ENCODE peak calls at places on chromosome 6, in four cellular contexts. One of them, this sample, is unnamed.

GRCh38 chr6:14726816-14727493 is 518.9 kb upstream of the JARID2 start:
- DNase-seq in GM23338: no peak
- DNase-seq in GM23248: no peak
- DNase-seq in astrocyte: peak; percentile 22
- DNase-seq in this sample: no peak

GRCh38 chr6:3159805-3160781 is 2.7 kb upstream of the TUBB2A start:
- DNase-seq in GM23338: peak; percentile 28
- DNase-seq in GM23248: no peak
- DNase-seq in astrocyte: peak; percentile 78
- DNase-seq in this sample: peak; percentile 49

GRCh38 chr6:16136086-16136485 is 7.2 kb downstream of the MYLIP start:
- DNase-seq in GM23338: no peak
- DNase-seq in GM23248: no peak
- DNase-seq in astrocyte: no peak
- DNase-seq in this sample: no peak

GRCh38 chr6:111072801-111073360 is 14.4 kb upstream of the SLC16A10 start:
- DNase-seq in GM23338: no peak
- DNase-seq in GM23248: no peak
- DNase-seq in astrocyte: no peak
- DNase-seq in this sample: no peak

GRCh38 chr6:14681699-14682487 is 564.0 kb upstream of the JARID2 start:
- DNase-seq in GM23338: no peak
- DNase-seq in GM23248: no peak
- DNase-seq in astrocyte: peak; percentile 79
- DNase-seq in this sample: no peak

GRCh38 chr6:232896-233640 is 59.2 kb upstream of the DUSP22 start:
- DNase-seq in GM23338: no peak
- DNase-seq in GM23248: no peak
- DNase-seq in astrocyte: no peak
- DNase-seq in this sample: no peak

GRCh38 chr6:44062771-44063560 is 64.3 kb downstream of the MRPL14 start:
- DNase-seq in GM23338: peak; percentile 89
- DNase-seq in GM23248: no peak
- DNase-seq in astrocyte: no peak
- DNase-seq in this sample: no peak

GRCh38 chr6:30884521-30885480 is 482 bp downstream of the DDR1 start:
- DNase-seq in GM23338: peak; percentile 81
- DNase-seq in GM23248: peak; percentile 75
- DNase-seq in astrocyte: peak; percentile 9
- DNase-seq in this sample: no peak

GRCh38 chr6:132011582-132011981 is 60.4 kb upstream of the CCN2 start:
- DNase-seq in GM23338: no peak
- DNase-seq in GM23248: peak; percentile 45
- DNase-seq in astrocyte: peak; percentile 17
- DNase-seq in this sample: no peak

GRCh38 chr6:44128020-44128917 is 915 bp downstream of the TMEM63B start:
- DNase-seq in GM23338: peak; percentile 66
- DNase-seq in GM23248: peak; percentile 80
- DNase-seq in astrocyte: no peak
- DNase-seq in this sample: no peak

GRCh38 chr6:3355358-3356055 is 96.8 kb downstream of the PSMG4 start:
- DNase-seq in GM23338: peak; percentile 38
- DNase-seq in GM23248: peak; percentile 65
- DNase-seq in astrocyte: no peak
- DNase-seq in this sample: no peak

GRCh38 chr6:112443666-112444065 is 96.5 kb downstream of the RFPL4B start:
- DNase-seq in GM23338: no peak
- DNase-seq in GM23248: peak; percentile 83
- DNase-seq in astrocyte: peak; percentile 33
- DNase-seq in this sample: no peak

GRCh38 chr6:129749749-129750120 is 39.8 kb upstream of the ARHGAP18 start:
- DNase-seq in GM23338: no peak
- DNase-seq in GM23248: peak; percentile 73
- DNase-seq in astrocyte: peak; percentile 81
- DNase-seq in this sample: peak; percentile 46
- H2AFZ ChIP-seq in GM23338: no peak overlapping the region
- H2AFZ ChIP-seq in GM23248: peak overlapping the region; percentile 7
- H2AFZ ChIP-seq in astrocyte: no peak overlapping the region
- H2AFZ ChIP-seq in this sample: no peak overlapping the region

DNA sequence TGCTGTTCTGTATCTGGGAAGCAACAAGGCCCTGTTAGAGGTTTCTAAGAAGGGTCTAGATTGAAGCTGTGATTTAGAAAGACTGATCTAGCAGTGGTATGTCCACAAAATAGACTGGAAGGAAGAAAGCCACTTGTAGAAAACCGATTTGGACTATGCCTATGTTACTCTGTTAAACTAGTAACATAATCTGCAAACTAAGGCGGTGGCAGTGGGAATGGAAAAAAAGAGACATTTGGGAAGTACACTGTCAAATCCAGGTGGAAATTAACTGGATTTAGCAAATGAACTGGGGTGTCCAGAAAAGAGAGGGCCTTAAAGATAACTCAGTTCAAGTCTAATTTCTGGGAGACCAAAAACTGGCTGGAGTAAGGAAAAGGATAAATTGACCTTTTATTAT is 11.6 kb downstream of the ILRUN start:
- DNase-seq in GM23338: no peak
- DNase-seq in GM23248: no peak
- DNase-seq in astrocyte: no peak
- DNase-seq in this sample: no peak
- H2AFZ ChIP-seq in GM23338: no peak overlapping the region
- H2AFZ ChIP-seq in GM23248: no peak overlapping the region
- H2AFZ ChIP-seq in astrocyte: no peak overlapping the region
- H2AFZ ChIP-seq in this sample: no peak overlapping the region

DNA sequence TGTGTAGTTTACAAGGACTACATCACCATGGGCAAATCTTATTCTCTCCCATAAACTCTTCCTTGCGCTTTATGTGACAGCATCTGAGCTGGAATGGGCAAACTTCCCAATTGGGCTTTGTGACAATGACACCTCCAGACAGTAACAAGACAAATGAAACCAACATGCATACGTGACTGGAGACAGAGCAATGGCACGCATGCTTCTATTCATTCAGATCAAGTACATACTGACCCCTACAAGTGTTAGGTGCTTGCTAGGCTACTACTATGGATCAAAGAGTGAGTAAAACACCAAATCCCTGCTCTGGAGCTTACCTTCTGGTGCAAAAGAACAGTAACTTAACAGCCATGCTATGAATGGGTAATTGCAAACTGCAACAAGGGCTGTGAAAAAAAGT is 394.9 kb downstream of the BTBD9 start:
- DNase-seq in GM23338: no peak
- DNase-seq in GM23248: no peak
- DNase-seq in astrocyte: no peak
- DNase-seq in this sample: no peak
- H2AFZ ChIP-seq in GM23338: no peak overlapping the region
- H2AFZ ChIP-seq in GM23248: no peak overlapping the region
- H2AFZ ChIP-seq in astrocyte: no peak overlapping the region
- H2AFZ ChIP-seq in this sample: no peak overlapping the region

DNA sequence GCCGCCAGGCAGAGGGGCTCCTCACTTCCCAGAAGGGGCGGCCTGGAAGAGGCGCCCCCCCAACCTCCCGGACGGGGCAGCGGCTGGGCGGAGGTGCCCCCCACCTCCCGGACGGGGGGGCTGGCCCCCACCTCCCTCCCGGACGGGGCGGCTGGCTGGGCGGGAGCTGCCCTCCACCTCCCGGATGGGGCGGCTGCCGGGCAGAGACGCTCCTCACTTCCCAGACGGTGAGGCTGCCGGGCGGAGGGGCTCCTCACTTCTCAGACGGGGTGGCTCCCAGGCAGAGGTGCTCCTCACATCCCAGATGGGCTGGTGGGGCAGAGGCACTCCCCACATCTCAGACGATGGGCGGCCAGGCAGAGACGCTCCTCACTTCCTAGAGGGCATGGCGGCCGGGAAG is 389.7 kb upstream of the EYS start:
- DNase-seq in GM23338: no peak
- DNase-seq in GM23248: no peak
- DNase-seq in astrocyte: no peak
- DNase-seq in this sample: no peak
- H2AFZ ChIP-seq in GM23338: no peak overlapping the region
- H2AFZ ChIP-seq in GM23248: no peak overlapping the region
- H2AFZ ChIP-seq in astrocyte: no peak overlapping the region
- H2AFZ ChIP-seq in this sample: no peak overlapping the region

DNA sequence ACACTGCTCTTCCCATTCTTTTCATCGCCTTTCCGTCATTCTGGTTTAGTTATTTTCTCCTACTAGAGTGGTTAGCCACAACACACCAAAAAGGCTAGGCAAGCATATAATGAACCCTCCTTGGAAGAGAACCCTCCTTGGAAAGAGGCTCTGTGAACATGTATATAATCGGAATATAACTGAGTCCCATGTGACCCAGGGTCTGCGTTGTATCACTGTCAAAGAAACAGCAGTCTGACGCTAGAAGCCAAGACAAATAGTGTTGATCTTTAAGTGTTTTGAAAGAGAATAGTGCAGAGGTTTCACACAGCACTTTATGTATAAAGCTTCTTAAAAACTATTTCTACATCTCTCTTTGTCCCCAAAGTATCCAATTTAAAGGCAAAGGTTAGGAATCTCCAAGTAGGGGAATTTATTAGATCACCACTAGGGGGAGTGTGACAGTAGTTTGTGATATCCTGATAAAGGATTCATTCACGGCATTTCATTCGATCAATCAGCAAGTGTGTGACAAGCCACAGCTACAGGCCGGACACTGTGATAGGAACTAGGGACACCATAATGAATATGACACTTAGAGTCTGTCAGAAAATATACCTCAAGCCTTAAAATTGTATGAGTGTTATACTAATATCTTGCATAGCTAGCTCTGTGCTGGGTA is 395.3 kb downstream of the CD109 start:
- DNase-seq in GM23338: peak; percentile 88
- DNase-seq in GM23248: peak; percentile 67
- DNase-seq in astrocyte: peak; percentile 9
- DNase-seq in this sample: no peak
- H2AFZ ChIP-seq in GM23338: no peak overlapping the region
- H2AFZ ChIP-seq in GM23248: peak overlapping the region; percentile 66
- H2AFZ ChIP-seq in astrocyte: no peak overlapping the region
- H2AFZ ChIP-seq in this sample: no peak overlapping the region